ENCODE peak calls at places on chromosomes 4 and X, in eight cellular contexts. P, F, L, N, O, W, Q and K are unnamed samples.

GRCh38 chr4:144718958-144719512 is 73.1 kb downstream of the HHIP start:
- DNase-seq in P (no peak), F (no peak), L (no peak), N (no peak), O (no peak), W (no peak), Q (no peak), K (no peak)

GRCh38 chr4:113057891-113058290 is 8.4 kb downstream of the ANK2 start:
- DNase-seq in P (no peak), F (no peak), L (no peak), N (no peak), O (peak), W (no peak), Q (no peak), K (no peak)

GRCh38 chr4:139858436-139859225 is 193.0 kb downstream of the MGST2 start:
- DNase-seq in P (no peak), F (no peak), L (peak), N (no peak), O (no peak), W (no peak), Q (no peak), K (no peak)

GRCh38 chrX:11261260-11261659 is 32.0 kb upstream of the AMELX start:
- DNase-seq in P (no peak), F (no peak), L (no peak), N (no peak), O (peak), W (no peak), Q (peak), K (no peak)

GRCh38 chrX:39904816-39905474 is 192.8 kb downstream of the BCOR start:
- DNase-seq in P (no peak), F (no peak), L (no peak), N (no peak), O (no peak), W (no peak), Q (no peak), K (no peak)

GRCh38 chrX:136204571-136204970 is 46.6 kb downstream of the MAP7D3 start:
- DNase-seq in P (no peak), F (no peak), L (no peak), N (no peak), O (peak), W (no peak), Q (peak), K (no peak)

GRCh38 chr4:780730-781492 is 45.0 kb downstream of the CPLX1 start:
- DNase-seq in P (no peak), F (no peak), L (no peak), N (no peak), O (no peak), W (no peak), Q (no peak), K (no peak)

GRCh38 chr4:3836802-3837601 is 70.8 kb downstream of the ADRA2C start:
- DNase-seq in P (no peak), F (no peak), L (no peak), N (no peak), O (no peak), W (no peak), Q (no peak), K (no peak)

GRCh38 chr4:161332696-161333095 is 831.1 kb downstream of the FSTL5 start:
- DNase-seq in P (no peak), F (no peak), L (no peak), N (no peak), O (no peak), W (no peak), Q (no peak), K (no peak)

GRCh38 chrX:41759817-41760216 is 35.8 kb downstream of the GPR82 start:
- DNase-seq in P (no peak), F (no peak), L (no peak), N (no peak), O (peak), W (peak), Q (peak), K (no peak)

GRCh38 chr4:144906181-144906895 is 191.7 kb downstream of the ANAPC10 start:
- DNase-seq in P (no peak), F (no peak), L (no peak), N (no peak), O (peak), W (no peak), Q (peak), K (no peak)

GRCh38 chr4:37389967-37390580 is 145.5 kb downstream of the NWD2 start:
- DNase-seq in P (no peak), F (no peak), L (peak), N (peak), O (peak), W (peak), Q (peak), K (peak)

GRCh38 chrX:10447577-10448214 is 172.7 kb downstream of the MID1 start:
- DNase-seq in P (no peak), F (no peak), L (no peak), N (no peak), O (peak), W (no peak), Q (peak), K (no peak)

GRCh38 chr4:3440979-3441500 is 728 bp upstream of the HGFAC start:
- DNase-seq in P (no peak), F (no peak), L (no peak), N (no peak), O (no peak), W (no peak), Q (no peak), K (no peak)

GRCh38 chr4:46390353-46391058 is 578 bp upstream of the GABRA2 start:
- DNase-seq in P (no peak), F (no peak), L (peak), N (peak), O (no peak), W (no peak), Q (no peak), K (no peak)

GRCh38 chr4:680931-681645 is 6.7 kb downstream of the MYL5 start:
- DNase-seq in P (peak), F (no peak), L (no peak), N (peak), O (peak), W (peak), Q (peak), K (peak)

GRCh38 chrX:109840585-109840984 is 107.5 kb upstream of the ACSL4 start:
- DNase-seq in P (peak), F (no peak), L (peak), N (no peak), O (peak), W (no peak), Q (peak), K (no peak)

GRCh38 chrX:49273181-49273727 is 3.7 kb downstream of the PPP1R3F start:
- DNase-seq in P (no peak), F (no peak), L (no peak), N (no peak), O (no peak), W (no peak), Q (no peak), K (no peak)

GRCh38 chr4:149048451-149049143 is 606.4 kb upstream of the NR3C2 start:
- DNase-seq in P (no peak), F (no peak), L (no peak), N (no peak), O (no peak), W (peak), Q (no peak), K (no peak)